ENCODE peak calls at places on chromosome 5, in five cellular contexts. I, Q, N, J and T are unnamed samples.
A peak's percentile ranks its signal among the peaks of the same experiment; 100 is the strongest.

GRCh38 chr5:109329296-109330252 is 80.2 kb downstream of the PJA2 start:
- DNase-seq in I (no peak), J (no peak), Q (no peak), N (no peak), T (no peak)

GRCh38 chr5:78512440-78512839 is 136.1 kb downstream of the LHFPL2 start:
- DNase-seq in N (no peak), I (no peak), Q (no peak), J (no peak), T (no peak)

GRCh38 chr5:171615201-171616001 is 170.2 kb upstream of the SMIM23 start:
- DNase-seq in I (no peak), Q (peak; percentile 57), N (peak; percentile 72), J (no peak), T (no peak)

GRCh38 chr5:65141487-65141886 is 340.2 kb downstream of the ADAMTS6 start:
- DNase-seq in J (no peak), N (no peak), Q (no peak), I (no peak), T (no peak)

GRCh38 chr5:173772407-173773059 is 115.6 kb upstream of the CPEB4 start:
- DNase-seq in I (no peak), J (no peak), N (no peak), Q (no peak), T (no peak)

GRCh38 chr5:175548899-175549311 is 70.5 kb downstream of the SFXN1 start:
- DNase-seq in I (no peak), Q (no peak), N (no peak), J (no peak), T (no peak)

GRCh38 chr5:66542728-66543127 is 53.5 kb upstream of the MAST4 start:
- DNase-seq in N (no peak), Q (no peak), J (no peak), I (no peak), T (no peak)

GRCh38 chr5:171415115-171415730 is 4.2 kb upstream of the FGF18 start:
- DNase-seq in I (no peak), J (no peak), Q (no peak), N (no peak), T (no peak)

GRCh38 chr5:177378884-177379883 is 5.0 kb upstream of the SLC34A1 start:
- DNase-seq in Q (no peak), I (no peak), N (no peak), J (no peak), T (no peak)

GRCh38 chr5:112109331-112109993 is 309.6 kb downstream of the EPB41L4A start:
- DNase-seq in I (no peak), J (no peak), Q (peak; percentile 83), N (no peak), T (no peak)

GRCh38 chr5:33275921-33276705 is 164.7 kb upstream of the TARS1 start:
- DNase-seq in J (no peak), N (no peak), I (no peak), Q (no peak), T (no peak)

GRCh38 chr5:50720061-50720460 is 53.6 kb downstream of the PARP8 start:
- DNase-seq in N (no peak), J (no peak), I (no peak), Q (no peak), T (no peak)

GRCh38 chr5:142486020-142486419 is 161.2 kb upstream of the SPRY4 start:
- DNase-seq in N (no peak), Q (no peak), J (no peak), I (no peak), T (no peak)

GRCh38 chr5:131959906-131960305 is 14.4 kb upstream of the MEIKIN start:
- DNase-seq in N (no peak), Q (no peak), I (no peak), J (no peak), T (no peak)

GRCh38 chr5:3943803-3944202 is 348.2 kb downstream of the IRX1 start:
- DNase-seq in N (no peak), J (no peak), I (no peak), Q (no peak), T (no peak)

GRCh38 chr5:3948838-3949237 is 353.2 kb downstream of the IRX1 start:
- DNase-seq in Q (no peak), J (no peak), N (no peak), I (no peak), T (no peak)

GRCh38 chr5:3944930-3945329 is 349.3 kb downstream of the IRX1 start:
- DNase-seq in I (no peak), J (no peak), Q (no peak), N (no peak), T (no peak)
- H3K27ac ChIP-seq in I (no peak overlapping the region), J (no peak overlapping the region), Q (no peak overlapping the region), N (no peak overlapping the region), T (no peak overlapping the region)

GRCh38 chr5:180173198-180173544 is 35.8 kb downstream of the RASGEF1C start:
- DNase-seq in N (no peak), J (no peak), Q (no peak), I (no peak), T (no peak)
- H3K27ac ChIP-seq in N (no peak overlapping the region), J (no peak overlapping the region), Q (no peak overlapping the region), I (peak overlapping the region; percentile 95), T (no peak overlapping the region)

DNA sequence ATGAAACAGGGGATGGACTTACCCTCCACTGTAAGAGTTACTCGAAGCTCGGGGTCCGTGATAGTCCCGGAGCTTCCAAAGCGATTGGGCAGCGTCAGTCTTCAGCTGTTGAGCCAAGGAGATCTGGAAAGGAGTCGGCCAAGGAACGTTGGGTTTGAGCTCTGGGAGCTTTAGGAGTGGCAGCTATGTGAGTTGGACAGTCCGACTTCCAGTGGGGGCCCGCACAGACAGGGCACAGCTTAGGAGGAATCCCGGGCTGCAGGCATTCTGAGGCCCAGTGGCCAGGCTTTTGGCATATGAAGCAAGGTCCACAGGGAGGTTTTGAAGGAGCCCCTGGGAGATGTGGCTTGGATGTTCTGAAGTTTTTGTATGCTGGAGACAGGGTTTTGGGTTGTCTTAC is 72.7 kb downstream of the PHAX start:
- DNase-seq in Q (no peak), N (no peak), I (no peak), J (no peak), T (no peak)
- H3K27ac ChIP-seq in Q (no peak overlapping the region), N (no peak overlapping the region), I (no peak overlapping the region), J (no peak overlapping the region), T (no peak overlapping the region)

DNA sequence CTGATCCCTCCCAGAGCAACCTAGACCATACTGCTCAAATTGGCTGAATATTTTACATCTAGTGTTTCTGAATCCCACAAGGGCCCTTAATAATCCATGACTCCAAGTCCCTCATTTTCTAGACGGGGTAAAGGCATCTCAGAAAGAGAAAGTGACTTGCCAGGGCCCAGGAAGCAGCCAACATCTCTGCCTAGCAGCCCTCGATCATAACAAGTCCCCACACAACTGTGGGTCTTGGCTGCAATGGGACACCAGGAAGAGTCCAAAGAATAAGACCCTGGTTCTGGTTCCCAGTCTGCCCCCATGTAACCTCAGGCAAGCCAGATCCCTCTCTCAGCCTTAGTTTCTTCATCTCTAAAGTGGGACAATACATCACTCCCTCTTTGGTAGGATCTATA is 6.3 kb downstream of the ANXA6 start:
- DNase-seq in I (no peak), J (no peak), N (no peak), Q (no peak), T (no peak)
- H3K27ac ChIP-seq in I (peak overlapping the region; percentile 76), J (peak overlapping the region; percentile 76), N (peak overlapping the region; percentile 57), Q (peak overlapping the region; percentile 29), T (peak overlapping the region; percentile 74)

GRCh38 chr5:777756-778161 is 6.8 kb downstream of the ZDHHC11B start:
- DNase-seq in J (no peak), N (no peak), Q (no peak), I (no peak), T (no peak)
- H3K27ac ChIP-seq in J (no peak overlapping the region), N (no peak overlapping the region), Q (no peak overlapping the region), I (no peak overlapping the region), T (no peak overlapping the region)

DNA sequence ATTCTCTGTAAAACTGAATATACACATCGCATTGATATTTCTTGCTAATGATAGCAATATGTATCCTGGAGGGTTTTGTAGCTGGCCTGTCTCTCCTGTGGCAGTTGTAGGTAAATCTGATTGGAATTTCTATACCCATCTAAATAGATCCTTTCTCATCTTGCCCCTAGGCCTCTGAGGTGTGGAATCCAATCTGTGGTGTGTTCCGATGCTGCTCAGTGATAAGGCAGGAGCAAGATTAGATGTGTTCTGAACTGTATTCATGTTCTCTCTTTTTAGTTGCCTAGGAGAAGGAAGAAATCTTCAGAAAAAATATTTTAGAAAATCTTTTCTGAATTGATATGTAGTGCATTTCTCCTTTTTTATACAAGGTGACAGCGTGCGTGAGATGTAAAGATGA is 507.5 kb downstream of the NR2F1-AS1 start:
- DNase-seq in N (no peak), I (no peak), Q (no peak), J (no peak), T (no peak)
- H3K27ac ChIP-seq in N (no peak overlapping the region), I (no peak overlapping the region), Q (no peak overlapping the region), J (no peak overlapping the region), T (no peak overlapping the region)

GRCh38 chr5:40570408-40571129 is 109.1 kb upstream of the PTGER4 start:
- DNase-seq in Q (no peak), I (no peak), N (no peak), J (no peak), T (no peak)

GRCh38 chr5:40572359-40572758 is 107.4 kb upstream of the PTGER4 start:
- DNase-seq in J (no peak), N (no peak), I (no peak), Q (no peak), T (no peak)

GRCh38 chr5:40568548-40568947 is 111.2 kb upstream of the PTGER4 start:
- DNase-seq in J (no peak), I (no peak), Q (no peak), N (no peak), T (no peak)

GRCh38 chr5:40572947-40573346 is 106.8 kb upstream of the PTGER4 start:
- DNase-seq in J (no peak), N (no peak), I (peak; percentile 16), Q (no peak), T (no peak)

DNA sequence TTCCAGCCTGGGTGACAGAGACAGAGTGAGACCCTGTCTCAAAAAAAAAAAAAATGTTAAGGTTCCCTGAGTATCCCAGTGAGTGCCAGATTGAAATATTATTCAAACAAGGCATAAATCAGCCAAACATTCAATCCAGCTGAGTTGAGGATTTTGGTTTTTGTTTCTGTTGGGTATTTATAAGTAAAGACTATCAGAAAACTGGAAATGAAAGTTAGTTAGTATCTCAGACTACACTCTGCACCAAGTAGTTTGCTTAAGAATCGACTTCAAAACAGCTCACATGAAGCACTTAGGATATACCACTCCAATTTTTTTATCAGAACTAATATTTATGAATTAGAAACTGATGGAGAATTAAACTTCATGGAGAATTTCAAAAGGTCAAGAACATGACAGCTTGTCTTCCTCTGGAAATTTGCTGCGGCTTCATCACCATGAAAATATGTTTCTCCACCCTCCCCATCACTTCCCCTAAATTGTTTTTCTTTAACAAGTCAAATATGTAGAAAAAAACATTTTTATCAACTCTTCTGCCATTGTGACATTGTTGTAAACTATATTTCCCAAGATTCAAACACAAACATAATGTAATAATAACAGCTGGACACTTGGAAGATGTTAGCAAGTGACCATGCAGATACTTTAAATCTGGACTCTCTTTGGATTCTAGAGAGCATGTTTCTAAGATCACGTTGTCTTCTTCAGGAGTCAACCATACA is 110.0 kb upstream of the PTGER4 start:
- DNase-seq in Q (no peak), J (no peak), I (no peak), N (no peak), T (no peak)
- H3K27ac ChIP-seq in Q (no peak overlapping the region), J (no peak overlapping the region), I (no peak overlapping the region), N (no peak overlapping the region), T (no peak overlapping the region)